ENCODE peak calls at places on chromosome X, in nine cellular contexts. Z is cardiac muscle cell; W is uterus; U is CD4-positive, alpha-beta T cell; C is HepG2; S is CD8-positive, alpha-beta T cell; Q is body of pancreas; H is coronary artery; M is PC-3. B is an unnamed sample.

GRCh38 chrX:85243761-85244410 is at the start of the genes SATL1 and ZNF711:
- DNase-seq in W (peak; percentile 25), Q (peak; percentile 53), S (no peak), M (no peak), U (no peak), C (peak; percentile 21), H (no peak), Z (peak; percentile 91), B (no peak)

GRCh38 chrX:1093112-1093511 is 119.3 kb downstream of the CRLF2 start:
- DNase-seq in H (no peak), Z (no peak), C (no peak), Q (no peak), S (no peak), M (no peak), U (peak; percentile 49), W (no peak), B (no peak)

GRCh38 chrX:109199726-109200125 is 282.2 kb downstream of the GUCY2F start:
- DNase-seq in M (no peak), Z (no peak), C (no peak), W (no peak), U (no peak), H (no peak), Q (no peak), S (no peak), B (no peak)

GRCh38 chrX:57156397-57157049 is 19.3 kb upstream of the SPIN2A start:
- DNase-seq in S (no peak), W (no peak), M (peak; percentile 59), U (no peak), C (peak; percentile 50), H (no peak), Z (peak; percentile 57), Q (peak; percentile 18), B (no peak)

GRCh38 chrX:117291760-117292159 is 824.9 kb downstream of the KLHL13 start:
- DNase-seq in M (no peak), C (no peak), Z (no peak), H (no peak), Q (no peak), W (no peak), U (no peak), S (no peak), B (no peak)

GRCh38 chrX:135740683-135741149 is 27.3 kb downstream of the CT45A3 start:
- DNase-seq in C (peak; percentile 5), Z (no peak), M (peak; percentile 54), H (no peak), U (peak; percentile 33), Q (peak; percentile 12), S (peak; percentile 1), W (no peak), B (no peak)

GRCh38 chrX:43644124-43644701 is 11.9 kb upstream of the MAOA start:
- DNase-seq in H (no peak), Z (no peak), W (no peak), S (no peak), M (peak; percentile 75), U (no peak), Q (no peak), C (no peak), B (no peak)

GRCh38 chrX:87517571-87518141 is at the start of gene KLHL4:
- DNase-seq in Z (peak; percentile 89), S (no peak), C (no peak), U (no peak), M (peak; percentile 70), W (peak; percentile 18), Q (no peak), H (no peak), B (no peak)

GRCh38 chrX:11757397-11757728 is 674 bp upstream of the MSL3 start:
- DNase-seq in W (no peak), Q (no peak), U (no peak), S (no peak), H (no peak), C (no peak), Z (no peak), M (no peak), B (no peak)

GRCh38 chrX:123854329-123854728 is 5.5 kb upstream of the XIAP start:
- DNase-seq in Z (no peak), Q (no peak), M (peak; percentile 58), W (no peak), H (no peak), S (no peak), C (no peak), U (no peak), B (no peak)

GRCh38 chrX:104922206-104922621 is 298.3 kb downstream of the TEX13A start:
- DNase-seq in S (peak; percentile 16), M (peak; percentile 87), U (peak; percentile 53), W (peak; percentile 18), H (peak; percentile 64), Z (peak; percentile 75), Q (peak; percentile 76), C (peak; percentile 52), B (peak; percentile 82)

GRCh38 chrX:13868481-13869040 is 51.7 kb upstream of the GPM6B start:
- DNase-seq in M (peak; percentile 2), S (no peak), Q (no peak), C (no peak), W (no peak), Z (no peak), H (no peak), U (no peak), B (no peak)

GRCh38 chrX:69015564-69016218 is 149.6 kb downstream of the PJA1 start:
- DNase-seq in H (peak; percentile 54), S (no peak), W (no peak), C (no peak), M (no peak), Z (no peak), Q (no peak), U (no peak), B (peak; percentile 18)
- H3K27ac ChIP-seq in H (no peak overlapping the region), S (no peak overlapping the region), W (peak overlapping the region; percentile 54), C (no peak overlapping the region), M (no peak overlapping the region), Z (no peak overlapping the region), Q (no peak overlapping the region), U (no peak overlapping the region), B (no peak overlapping the region)

GRCh38 chrX:50204364-50204899 is at the start of gene CCNB3:
- DNase-seq in Z (peak; percentile 71), H (no peak), C (peak; percentile 33), W (peak; percentile 59), M (peak; percentile 67), S (peak; percentile 45), Q (peak; percentile 74), U (peak; percentile 66), B (peak; percentile 67)
- H3K27ac ChIP-seq in Z (no peak within 1 kb of the TSS), H (no peak within 1 kb of the TSS), C (no peak within 1 kb of the TSS), W (peak within 1 kb of the TSS; percentile 29), M (peak within 1 kb of the TSS; percentile 26), S (peak within 1 kb of the TSS; percentile 56), Q (peak within 1 kb of the TSS; percentile 69), U (no peak within 1 kb of the TSS), B (no peak within 1 kb of the TSS)

GRCh38 chrX:115911967-115912366 is 258.6 kb upstream of the AGTR2 start:
- DNase-seq in Q (no peak), H (no peak), U (no peak), C (no peak), Z (no peak), S (no peak), W (no peak), M (no peak), B (no peak)
- H3K27ac ChIP-seq in Q (no peak overlapping the region), H (no peak overlapping the region), U (no peak overlapping the region), C (no peak overlapping the region), Z (no peak overlapping the region), S (no peak overlapping the region), W (no peak overlapping the region), M (no peak overlapping the region), B (no peak overlapping the region)

DNA sequence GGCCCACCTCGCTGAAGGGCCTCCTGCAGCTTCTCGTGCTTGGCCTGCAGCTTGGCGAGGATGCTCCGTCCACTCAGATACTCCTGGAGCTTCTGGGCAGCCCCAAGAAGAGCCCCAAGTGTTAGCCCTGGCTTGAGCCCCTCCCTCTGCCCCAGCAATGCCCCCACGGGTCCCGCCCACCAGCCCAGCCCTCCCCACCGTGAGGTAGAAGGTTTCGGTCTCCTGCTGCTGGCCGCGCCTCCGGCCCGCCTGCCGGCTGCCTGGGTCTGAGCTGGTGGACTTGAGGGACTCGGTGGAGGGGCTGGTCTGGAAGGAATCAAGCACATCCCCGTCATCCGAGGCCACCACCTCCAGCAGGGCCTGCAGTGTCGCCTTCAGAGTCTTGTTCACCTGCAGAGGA is 8.7 kb downstream of the AVPR2 start:
- DNase-seq in H (no peak), U (no peak), Q (no peak), Z (no peak), C (no peak), W (no peak), M (no peak), S (no peak), B (no peak)
- H3K27ac ChIP-seq in H (no peak overlapping the region), U (no peak overlapping the region), Q (no peak overlapping the region), Z (no peak overlapping the region), C (no peak overlapping the region), W (no peak overlapping the region), M (no peak overlapping the region), S (no peak overlapping the region), B (no peak overlapping the region)

B was measured in lung.